ENCODE peak calls at places on chromosomes 4 and X, in four cellular contexts. V, T, U and N are unnamed samples.
A peak's percentile ranks its signal among the peaks of the same experiment; 100 is the strongest.

GRCh38 chr4:163681208-163681821 is 186.8 kb downstream of the TMA16 start:
- DNase-seq in V (no peak), T (no peak), U (peak; percentile 78), N (no peak)

GRCh38 chr4:13988347-13989265 is 361.1 kb upstream of the BOD1L1 start:
- DNase-seq in T (no peak), U (no peak), V (no peak), N (no peak)

GRCh38 chrX:100622989-100623388 is 13.6 kb downstream of the TSPAN6 start:
- DNase-seq in T (no peak), V (no peak), U (no peak), N (no peak)

GRCh38 chr4:119679251-119679650 is 50.6 kb upstream of the PDE5A start:
- DNase-seq in V (no peak), U (no peak), T (no peak), N (no peak)

GRCh38 chr4:47270226-47270888 is 193.1 kb downstream of the COMMD8 start:
- DNase-seq in T (no peak), V (no peak), U (peak; percentile 21), N (no peak)

GRCh38 chrX:123422875-123423274 is 238.8 kb downstream of the GRIA3 start:
- DNase-seq in V (no peak), T (no peak), U (peak; percentile 9), N (no peak)

GRCh38 chr4:17688011-17688441 is 73.6 kb downstream of the MED28 start:
- DNase-seq in U (peak; percentile 21), T (no peak), V (no peak), N (no peak)

GRCh38 chrX:108186811-108187210 is 95.2 kb downstream of the ATG4A start:
- DNase-seq in T (no peak), V (no peak), U (no peak), N (no peak)

GRCh38 chr4:20672262-20672661 is 28.0 kb upstream of the PACRGL start:
- DNase-seq in T (no peak), U (no peak), V (no peak), N (no peak)

GRCh38 chr4:150799207-150799606 is 215.9 kb downstream of the LRBA start:
- DNase-seq in V (no peak), U (no peak), T (no peak), N (no peak)

GRCh38 chr4:166252487-166253402 is 379.7 kb downstream of the TLL1 start:
- DNase-seq in V (no peak), T (no peak), U (peak; percentile 57), N (no peak)

GRCh38 chr4:15001248-15001824 is 945 bp upstream of the CPEB2 start:
- DNase-seq in T (peak; percentile 40), U (peak; percentile 73), V (peak; percentile 93), N (no peak)

GRCh38 chr4:127403523-127404084 is 229.2 kb upstream of the INTU start:
- DNase-seq in T (no peak), U (no peak), V (no peak), N (no peak)

GRCh38 chrX:134186362-134187121 is 50.4 kb upstream of the CCDC160 start:
- DNase-seq in U (peak; percentile 16), V (no peak), T (no peak), N (no peak)

DNA sequence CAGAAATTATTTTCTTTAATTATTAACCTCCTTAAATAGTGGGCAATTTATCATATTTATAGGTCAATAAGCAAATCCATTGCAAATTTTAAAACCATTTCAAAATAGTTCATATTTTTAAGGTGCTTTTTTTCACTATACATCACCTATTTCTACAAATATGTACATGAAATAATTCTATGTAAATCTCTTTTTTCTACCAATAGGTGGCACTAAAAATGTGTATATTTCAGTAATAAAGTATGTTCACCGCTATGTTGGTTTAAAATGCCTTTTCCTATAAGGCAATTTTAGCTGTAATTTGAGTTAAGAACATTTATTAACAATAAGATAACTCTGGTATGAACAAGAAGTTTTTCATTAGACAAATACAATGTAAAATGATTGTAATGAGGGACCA is 672.2 kb downstream of the KCTD8 start:
- DNase-seq in T (no peak), U (no peak), V (no peak), N (no peak)
- TF ChIP-seq CTCF in T (peak; percentile 66), U (peak; percentile 57), V (no peak), N (peak; percentile 31)

GRCh38 chrX:41923925-41924693 is 755 bp upstream of the CASK start:
- DNase-seq in T (no peak), V (no peak), U (peak; percentile 8), N (no peak)

GRCh38 chrX:41921492-41922124 is 1.7 kb downstream of the CASK start:
- DNase-seq in V (no peak), U (peak; percentile 4), T (no peak), N (no peak)

GRCh38 chrX:41923257-41923924 is at the start of gene CASK:
- DNase-seq in T (peak; percentile 89), U (peak; percentile 96), V (peak; percentile 97), N (peak; percentile 25)

GRCh38 chrX:41922125-41922521 is 1.2 kb downstream of the CASK start:
- DNase-seq in V (no peak), T (no peak), U (peak; percentile 8), N (no peak)

DNA sequence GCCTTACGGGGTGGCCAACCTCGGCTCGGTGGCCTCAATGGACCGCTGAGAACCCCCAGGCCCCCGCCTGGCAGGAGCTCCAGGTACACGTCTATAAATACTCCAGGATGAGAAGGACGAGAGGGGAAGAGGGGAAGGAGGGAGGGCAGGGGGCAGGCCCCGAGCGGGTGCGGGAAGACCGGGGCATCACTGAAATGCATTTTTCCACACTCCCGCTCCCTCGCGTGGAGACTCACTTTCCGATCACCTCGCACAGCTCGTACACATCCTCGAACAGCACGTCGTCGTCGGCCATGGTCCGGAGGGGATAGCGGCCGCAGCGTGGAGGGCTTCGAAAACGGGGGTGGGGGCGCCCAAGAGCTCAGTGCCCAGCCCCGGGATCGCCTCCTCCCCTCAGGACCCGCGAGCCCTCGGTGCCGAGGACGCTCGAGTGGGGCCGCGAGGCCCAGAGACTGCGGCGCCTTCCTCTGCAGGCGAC is 621 bp downstream of the CASK start:
- DNase-seq in V (peak; percentile 73), T (peak; percentile 26), U (peak; percentile 61), N (no peak)
- TF ChIP-seq CTCF in V (no peak), T (no peak), U (peak; percentile 24), N (peak; percentile 18)

GRCh38 chrX:1026263-1027015 is 186.0 kb downstream of the CRLF2 start:
- DNase-seq in T (no peak), U (no peak), V (no peak), N (no peak)
- TF ChIP-seq CTCF in T (no peak), U (no peak), V (no peak), N (no peak)

GRCh38 chrX:25002658-25003015 is 13.1 kb downstream of the ARX start:
- DNase-seq in U (peak; percentile 67), V (peak; percentile 36), T (no peak), N (no peak)
- TF ChIP-seq CTCF in U (no peak), V (no peak), T (no peak), N (no peak)

GRCh38 chr4:10017037-10017893 is 4.0 kb downstream of the SLC2A9 start:
- DNase-seq in T (no peak), V (no peak), U (no peak), N (no peak)

GRCh38 chr4:10016169-10016568 is 5.1 kb downstream of the SLC2A9 start:
- DNase-seq in T (no peak), U (no peak), V (no peak), N (no peak)

GRCh38 chr4:10013722-10014121 is 7.6 kb downstream of the SLC2A9 start:
- DNase-seq in V (no peak), U (peak; percentile 75), T (no peak), N (no peak)

GRCh38 chr4:10011885-10012284 is 9.4 kb downstream of the SLC2A9 start:
- DNase-seq in V (no peak), T (no peak), U (no peak), N (no peak)

GRCh38 chr4:10015140-10015753 is 6.0 kb downstream of the SLC2A9 start:
- DNase-seq in T (no peak), U (peak; percentile 72), V (no peak), N (no peak)
- TF ChIP-seq CTCF in T (no peak), U (peak; percentile 76), V (peak; percentile 47), N (peak; percentile 67)

GRCh38 chrX:120361906-120362305 is at the start of gene ATP1B4:
- DNase-seq in T (no peak), V (no peak), U (no peak), N (no peak)

GRCh38 chrX:120367390-120368100 is 5.7 kb downstream of the ATP1B4 start:
- DNase-seq in U (no peak), V (no peak), T (no peak), N (no peak)

GRCh38 chrX:120365968-120366367 is 4.1 kb downstream of the ATP1B4 start:
- DNase-seq in T (no peak), V (no peak), U (no peak), N (no peak)

GRCh38 chrX:120366794-120367193 is 4.9 kb downstream of the ATP1B4 start:
- DNase-seq in U (no peak), T (no peak), V (no peak), N (no peak)

GRCh38 chrX:120365320-120365719 is 3.4 kb downstream of the ATP1B4 start:
- DNase-seq in U (peak; percentile 68), V (no peak), T (no peak), N (no peak)
- TF ChIP-seq CTCF in U (peak; percentile 61), V (peak; percentile 40), T (peak; percentile 27), N (peak; percentile 38)

DNA sequence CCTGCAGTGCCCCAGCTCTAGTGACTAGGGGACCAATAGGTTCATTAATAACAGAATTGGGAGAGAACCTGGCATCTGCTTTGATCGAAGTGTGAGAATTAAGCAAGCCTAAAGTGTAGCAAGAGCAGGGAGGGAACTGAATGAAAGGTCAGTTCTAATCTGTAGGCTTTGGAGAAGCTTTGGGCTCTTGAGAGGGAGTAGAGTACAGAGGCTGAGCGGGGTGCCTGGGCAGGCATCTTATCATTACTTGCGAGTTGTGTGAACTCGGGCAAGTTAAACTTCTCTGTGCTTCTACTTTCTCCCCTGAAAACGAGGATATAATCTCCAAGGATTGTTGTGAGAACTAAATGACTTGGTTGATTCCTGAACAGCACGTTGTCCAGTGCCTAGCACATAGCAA is 906 bp upstream of the PARM1 start:
- DNase-seq in U (no peak), V (no peak), T (no peak), N (no peak)
- TF ChIP-seq CTCF in U (no peak), V (no peak), T (no peak), N (no peak)

GRCh38 chr4:40307627-40308497 is 27.3 kb upstream of the CHRNA9 start:
- DNase-seq in T (no peak), U (no peak), V (no peak), N (no peak)
- TF ChIP-seq CTCF in T (no peak), U (no peak), V (no peak), N (no peak)

GRCh38 chr4:53365486-53366300 is at the start of gene SCFD2:
- DNase-seq in T (peak; percentile 89), V (peak; percentile 99), U (peak; percentile 95), N (peak; percentile 86)

GRCh38 chr4:53366301-53366716 is 448 bp upstream of the SCFD2 start:
- DNase-seq in U (no peak), T (no peak), V (no peak), N (no peak)

GRCh38 chr4:53365121-53365485 is 758 bp downstream of the SCFD2 start:
- DNase-seq in U (peak; percentile 37), T (no peak), V (no peak), N (no peak)

GRCh38 chr4:53362093-53362492 is 3.8 kb downstream of the SCFD2 start:
- DNase-seq in T (no peak), V (no peak), U (no peak), N (no peak)

DNA sequence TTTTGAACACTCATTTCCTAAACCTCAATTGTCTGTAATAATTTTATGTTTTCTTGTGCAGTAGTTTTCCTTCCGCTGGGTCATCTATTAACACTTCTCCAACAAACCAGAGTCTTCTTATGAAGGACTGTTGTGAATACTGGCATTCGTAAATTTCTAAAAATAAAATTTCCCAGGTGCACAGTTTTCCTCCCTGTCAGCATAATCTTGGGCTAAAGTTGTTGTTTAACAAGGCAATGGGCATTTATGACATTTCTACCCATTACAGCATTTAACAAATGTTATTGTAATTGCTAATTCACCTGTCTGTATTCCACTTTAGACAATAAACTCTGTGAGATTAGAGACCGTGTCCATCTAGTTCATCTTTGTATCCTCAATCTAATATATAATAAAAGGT is 1.2 kb downstream of the SCFD2 start:
- DNase-seq in T (no peak), U (no peak), V (no peak), N (no peak)
- TF ChIP-seq CTCF in T (no peak), U (no peak), V (no peak), N (no peak)